ENCODE peak calls at places on chromosomes 2 and 18, in six cellular contexts. G, K, S, E, P and L are unnamed samples.

GRCh38 chr2:195489101-195489500 is 167.9 kb upstream of the SLC39A10 start:
- DNase-seq in K (no peak), G (no peak), P (no peak), E (no peak), S (no peak), L (no peak)

GRCh38 chr18:29681578-29681977 is 1361.0 kb downstream of the DSC3 start:
- DNase-seq in S (no peak), K (no peak), G (no peak), P (no peak), E (no peak), L (no peak)

GRCh38 chr2:4190548-4190947 is 487.2 kb downstream of the DCDC2C start:
- DNase-seq in K (no peak), S (no peak), P (no peak), E (no peak), G (no peak), L (no peak)

GRCh38 chr2:60439219-60439974 is 114.1 kb downstream of the BCL11A start:
- DNase-seq in E (no peak), G (peak), P (no peak), S (peak), K (no peak), L (peak)

GRCh38 chr2:151260492-151261239 is 997 bp downstream of the RBM43 start:
- DNase-seq in E (no peak), G (no peak), S (no peak), K (no peak), P (no peak), L (no peak)

GRCh38 chr2:142531375-142531774 is 346.1 kb upstream of the KYNU start:
- DNase-seq in K (no peak), P (no peak), G (no peak), S (no peak), E (no peak), L (no peak)

GRCh38 chr2:55204536-55204935 is 27.6 kb downstream of the CLHC1 start:
- DNase-seq in P (no peak), E (no peak), S (no peak), K (no peak), G (no peak), L (no peak)

GRCh38 chr2:16625201-16625729 is 40.4 kb downstream of the CYRIA start:
- DNase-seq in G (peak), S (no peak), K (no peak), E (no peak), P (no peak), L (no peak)

GRCh38 chr2:170815746-170816498 is 765 bp upstream of the GAD1 start:
- DNase-seq in P (peak), E (peak), S (peak), K (peak), G (peak), L (peak)

GRCh38 chr18:67615876-67616275 is 99.4 kb upstream of the DSEL start:
- DNase-seq in P (no peak), S (no peak), G (no peak), E (no peak), K (no peak), L (no peak)

GRCh38 chr2:232282486-232282885 is 96.1 kb upstream of the ALPP start:
- DNase-seq in K (no peak), G (no peak), S (no peak), P (no peak), E (no peak), L (no peak)

GRCh38 chr2:237488901-237489860 is 2.1 kb downstream of the MLPH start:
- DNase-seq in E (peak), S (no peak), K (no peak), G (no peak), P (no peak), L (peak)

GRCh38 chr2:23545811-23546210 is 160.8 kb downstream of the KLHL29 start:
- DNase-seq in G (no peak), P (peak), S (no peak), E (peak), K (no peak), L (no peak)

GRCh38 chr2:183028108-183028507 is 10.1 kb downstream of the NCKAP1 start:
- DNase-seq in S (no peak), G (no peak), E (no peak), K (no peak), P (no peak), L (no peak)

GRCh38 chr2:169452080-169452479 is 27.2 kb upstream of the BBS5 start:
- DNase-seq in G (no peak), E (peak), P (no peak), K (no peak), S (peak), L (no peak)

GRCh38 chr18:66971951-66972350 is 368.1 kb upstream of the CDH19 start:
- DNase-seq in E (no peak), G (no peak), S (no peak), P (peak), K (no peak), L (no peak)

GRCh38 chr2:109098251-109098920 is 30.6 kb upstream of the SH3RF3 start:
- DNase-seq in P (no peak), G (no peak), S (no peak), E (no peak), K (no peak), L (no peak)

GRCh38 chr2:147275943-147276342 is 568.9 kb upstream of the ACVR2A start:
- DNase-seq in S (no peak), G (no peak), P (no peak), K (no peak), E (no peak), L (no peak)

GRCh38 chr2:45237850-45238542 is 228.7 kb upstream of the SIX2 start:
- DNase-seq in P (no peak), S (no peak), E (no peak), K (no peak), G (no peak), L (peak)